ENCODE peak calls at places on chromosomes 12 and 14, in ten cellular contexts. Y is tibial artery, I is endothelial cell, B is SK-N-SH, Q is Calu3, Z is MCF 10A, T is lower leg skin, A is upper lobe of right lung, K is A549, P is ovary. V is an unnamed sample.

GRCh38 chr14:100622234-100622633 is 35.0 kb upstream of the BEGAIN start:
- DNase-seq in Y (peak; percentile 64), I (no peak), B (peak; percentile 10), Q (no peak), Z (no peak), T (no peak), A (peak; percentile 64), K (no peak), P (no peak), V (peak; percentile 51)

GRCh38 chr14:45051180-45051579 is 32.7 kb upstream of the PRPF39 start:
- DNase-seq in Y (no peak), I (no peak), B (no peak), Q (no peak), Z (no peak), T (no peak), A (no peak), K (no peak), P (no peak), V (no peak)

GRCh38 chr12:42589465-42590323 is at the start of gene PRICKLE1:
- DNase-seq in Y (no peak), I (peak; percentile 65), B (peak; percentile 90), Q (peak; percentile 48), Z (peak; percentile 54), T (no peak), A (peak; percentile 75), K (peak; percentile 24), P (peak; percentile 38), V (no peak)

GRCh38 chr12:47818701-47819543 is 781 bp downstream of the HDAC7 start:
- DNase-seq in Y (peak; percentile 86), I (peak; percentile 70), B (peak; percentile 88), Q (peak; percentile 52), Z (peak; percentile 45), T (no peak), A (peak; percentile 91), K (peak; percentile 51), P (peak; percentile 67), V (peak; percentile 88)

GRCh38 chr12:3670083-3670620 is 82.8 kb downstream of the CRACR2A start:
- DNase-seq in Y (no peak), I (no peak), B (no peak), Q (no peak), Z (no peak), T (no peak), A (no peak), K (no peak), P (no peak), V (no peak)

GRCh38 chr12:127582074-127582473 is 684.9 kb upstream of the TMEM132C start:
- DNase-seq in Y (no peak), I (no peak), B (no peak), Q (no peak), Z (no peak), T (no peak), A (no peak), K (no peak), P (no peak), V (no peak)

GRCh38 chr12:121917950-121918678 is at the start of gene CFAP251:
- DNase-seq in Y (peak; percentile 97), I (peak; percentile 80), B (peak; percentile 34), Q (peak; percentile 97), Z (no peak), T (peak; percentile 93), A (peak; percentile 99), K (no peak), P (peak; percentile 30), V (peak; percentile 93)

GRCh38 chr12:84270470-84271140 is 642.0 kb downstream of the SLC6A15 start:
- DNase-seq in Y (no peak), I (no peak), B (no peak), Q (no peak), Z (peak; percentile 6), T (no peak), A (no peak), K (no peak), P (no peak), V (no peak)

GRCh38 chr12:75848961-75849360 is 182.6 kb downstream of the PHLDA1 start:
- DNase-seq in Y (no peak), I (no peak), B (no peak), Q (no peak), Z (no peak), T (no peak), A (no peak), K (no peak), P (no peak), V (no peak)

GRCh38 chr14:93337143-93337753 is 4.4 kb upstream of the BTBD7 start:
- DNase-seq in Y (no peak), I (no peak), B (no peak), Q (no peak), Z (no peak), T (no peak), A (no peak), K (no peak), P (no peak), V (no peak)

GRCh38 chr12:99911967-99912366 is 72.8 kb downstream of the ANKS1B start:
- DNase-seq in Y (no peak), I (no peak), B (no peak), Q (no peak), Z (peak; percentile 39), T (no peak), A (no peak), K (no peak), P (no peak), V (no peak)

GRCh38 chr12:89472508-89472907 is 52.1 kb downstream of the GALNT4 start:
- DNase-seq in Y (no peak), I (no peak), B (no peak), Q (no peak), Z (no peak), T (no peak), A (no peak), K (no peak), P (no peak), V (no peak)

DNA sequence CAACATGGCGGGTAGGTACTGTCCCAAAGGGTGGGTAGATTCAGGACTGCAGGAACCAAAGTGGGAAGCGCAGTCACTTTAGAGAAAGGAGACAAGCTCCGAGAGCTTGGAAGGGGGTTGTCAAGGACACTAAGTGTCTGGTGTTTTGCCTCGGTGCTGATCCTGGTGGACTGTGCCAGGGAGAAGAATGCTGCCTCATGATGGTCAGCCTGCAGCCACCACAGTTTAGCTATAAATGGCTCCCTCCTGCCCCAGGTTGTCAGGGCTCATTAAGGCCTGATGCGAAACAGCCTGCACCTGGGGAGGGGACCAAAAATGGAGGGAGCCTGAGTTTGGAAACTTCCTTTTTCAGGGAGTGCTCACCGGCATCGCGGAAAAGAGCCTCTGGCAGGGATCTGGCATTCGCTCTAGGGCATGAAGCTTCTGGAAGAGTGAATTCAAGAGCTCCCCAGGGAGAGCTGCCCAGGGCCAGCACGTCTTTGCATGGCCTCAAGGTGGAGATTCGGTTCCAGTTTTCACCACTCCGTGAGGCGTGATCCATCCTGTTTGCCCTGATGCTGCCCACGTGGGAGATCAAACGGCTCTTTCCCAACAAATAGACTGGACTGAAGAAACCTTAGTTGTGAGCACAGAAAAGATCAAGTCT is 164.0 kb downstream of the FOXN3 start:
- DNase-seq in Y (peak; percentile 79), I (no peak), B (peak; percentile 21), Q (no peak), Z (peak; percentile 17), T (no peak), A (no peak), K (no peak), P (no peak), V (no peak)
- TF ChIP-seq CTCF in Y (peak; percentile 38), I (no peak), B (no peak), Q (no peak), Z (no peak), T (no peak), A (no peak), K (no peak), P (no peak), V (peak; percentile 46)

GRCh38 chr12:55385911-55386310 is 14.4 kb upstream of the OR6C65 start:
- DNase-seq in Y (no peak), I (no peak), B (no peak), Q (no peak), Z (no peak), T (no peak), A (no peak), K (no peak), P (no peak), V (no peak)
- TF ChIP-seq CTCF in Y (no peak), I (no peak), B (no peak), Q (no peak), Z (no peak), T (no peak), A (no peak), K (no peak), P (no peak), V (no peak)

GRCh38 chr12:117330441-117331113 is 30.8 kb downstream of the NOS1 start:
- DNase-seq in Y (no peak), I (no peak), B (no peak), Q (no peak), Z (no peak), T (no peak), A (no peak), K (no peak), P (no peak), V (no peak)

GRCh38 chr12:117333331-117334000 is 28.0 kb downstream of the NOS1 start:
- DNase-seq in Y (no peak), I (no peak), B (peak; percentile 52), Q (no peak), Z (no peak), T (no peak), A (no peak), K (no peak), P (no peak), V (no peak)

GRCh38 chr12:117334098-117334497 is 27.3 kb downstream of the NOS1 start:
- DNase-seq in Y (no peak), I (no peak), B (no peak), Q (no peak), Z (no peak), T (no peak), A (no peak), K (no peak), P (no peak), V (no peak)

GRCh38 chr12:117329756-117330155 is 31.7 kb downstream of the NOS1 start:
- DNase-seq in Y (no peak), I (no peak), B (no peak), Q (no peak), Z (no peak), T (no peak), A (no peak), K (no peak), P (no peak), V (no peak)

GRCh38 chr12:117331691-117332090 is 29.7 kb downstream of the NOS1 start:
- DNase-seq in Y (no peak), I (no peak), B (no peak), Q (no peak), Z (peak; percentile 42), T (no peak), A (no peak), K (peak; percentile 27), P (no peak), V (no peak)
- TF ChIP-seq CTCF in Y (no peak), I (no peak), B (no peak), Q (no peak), Z (no peak), T (no peak), A (no peak), K (peak; percentile 45), P (no peak), V (no peak)

GRCh38 chr14:56884617-56885016 is 74.3 kb upstream of the OTX2 start:
- DNase-seq in Y (no peak), I (no peak), B (no peak), Q (no peak), Z (no peak), T (no peak), A (no peak), K (no peak), P (no peak), V (no peak)
- TF ChIP-seq CTCF in Y (no peak), I (no peak), B (no peak), Q (no peak), Z (no peak), T (no peak), A (no peak), K (no peak), P (no peak), V (no peak)

GRCh38 chr12:54606556-54606955 is 18.1 kb upstream of the PPP1R1A start:
- DNase-seq in Y (no peak), I (no peak), B (no peak), Q (no peak), Z (no peak), T (no peak), A (no peak), K (no peak), P (no peak), V (no peak)
- TF ChIP-seq CTCF in Y (no peak), I (no peak), B (no peak), Q (no peak), Z (no peak), T (no peak), A (no peak), K (no peak), P (no peak), V (no peak)